ENCODE peak calls at places on chromosomes 13 and 19, in ten cellular contexts. B is ELF-1; H is activated gamma-delta T cell; E is frontal cortex; O is T follicular helper cell; Z is B cell; K is activated CD4-positive, alpha-beta T cell treated with anti-CD3 and anti-CD28 coated beads, Interleukin-2, amount 50 U/mL, for 1 hour; X is non-pigmented ciliary epithelial cell; G is CD8-positive, alpha-beta memory T cell; J is HFFc6. Q is an unnamed sample.

GRCh38 chr13:52130641-52131040 is 1.8 kb upstream of the NEK5 start:
- DNase-seq in B (no peak), H (no peak), E (no peak), O (no peak), Z (no peak), K (no peak), X (no peak), G (no peak), J (no peak), Q (no peak)

GRCh38 chr13:68851026-68851425 is 1256.6 kb upstream of the ATXN8OS start:
- DNase-seq in B (no peak), H (no peak), E (no peak), O (no peak), Z (no peak), K (no peak), X (peak), G (no peak), J (no peak), Q (no peak)

GRCh38 chr19:18317998-18318800 is 4.7 kb downstream of the LSM4 start:
- DNase-seq in B (no peak), H (peak), E (no peak), O (no peak), Z (no peak), K (peak), X (no peak), G (peak), J (no peak), Q (no peak)

GRCh38 chr19:49421878-49422202 is 1.4 kb downstream of the PTH2 start:
- DNase-seq in B (no peak), H (no peak), E (no peak), O (no peak), Z (no peak), K (no peak), X (no peak), G (no peak), J (no peak), Q (no peak)

GRCh38 chr13:94128430-94128829 is 351.1 kb downstream of the DCT start:
- DNase-seq in B (peak), H (no peak), E (no peak), O (no peak), Z (no peak), K (no peak), X (no peak), G (no peak), J (no peak), Q (peak)

GRCh38 chr13:31864307-31864706 is 125.0 kb downstream of the RXFP2 start:
- DNase-seq in B (no peak), H (no peak), E (no peak), O (no peak), Z (no peak), K (no peak), X (no peak), G (no peak), J (no peak), Q (no peak)

GRCh38 chr13:44368062-44368591 is 5.5 kb upstream of the SERP2 start:
- DNase-seq in B (no peak), H (no peak), E (no peak), O (no peak), Z (no peak), K (no peak), X (no peak), G (no peak), J (peak), Q (peak)

GRCh38 chr13:102354011-102354410 is 47.8 kb downstream of the FGF14 start:
- DNase-seq in B (no peak), H (no peak), E (no peak), O (no peak), Z (no peak), K (no peak), X (no peak), G (no peak), J (no peak), Q (no peak)

GRCh38 chr13:49220856-49221614 is 897 bp downstream of the MLNR start:
- DNase-seq in B (peak), H (peak), E (no peak), O (no peak), Z (no peak), K (no peak), X (no peak), G (no peak), J (no peak), Q (no peak)

GRCh38 chr19:14167594-14168138 is 31.3 kb upstream of the ASF1B start:
- DNase-seq in B (no peak), H (no peak), E (no peak), O (no peak), Z (no peak), K (peak), X (no peak), G (peak), J (no peak), Q (no peak)

GRCh38 chr13:34863360-34864135 is 78.5 kb upstream of the NBEA start:
- DNase-seq in B (peak), H (no peak), E (no peak), O (no peak), Z (no peak), K (no peak), X (peak), G (no peak), J (peak), Q (peak)

GRCh38 chr13:102870677-102871415 is 25.0 kb downstream of the ERCC5 start:
- DNase-seq in B (peak), H (no peak), E (peak), O (peak), Z (peak), K (peak), X (peak), G (peak), J (peak), Q (peak)

GRCh38 chr13:26460652-26461051 is 96.8 kb upstream of the WASF3 start:
- DNase-seq in B (no peak), H (no peak), E (no peak), O (no peak), Z (no peak), K (no peak), X (no peak), G (no peak), J (no peak), Q (no peak)

GRCh38 chr19:49188626-49189200 is 31.1 kb downstream of the TRPM4 start:
- DNase-seq in B (no peak), H (no peak), E (no peak), O (no peak), Z (no peak), K (no peak), X (no peak), G (no peak), J (no peak), Q (no peak)

GRCh38 chr13:99435116-99435515 is 66.2 kb upstream of the TM9SF2 start:
- DNase-seq in B (no peak), H (no peak), E (no peak), O (no peak), Z (no peak), K (no peak), X (no peak), G (no peak), J (no peak), Q (no peak)